ENCODE peak calls at places on chromosomes 6 and 20, in seven cellular contexts. O is PC-9, A is fibroblast of pulmonary artery, Z is stomach, H is lung, D is coronary artery, C is IMR-90. W is an unnamed sample.

GRCh38 chr20:51525241-51526104 is 17.0 kb downstream of the NFATC2 start:
- DNase-seq in O (no peak), A (no peak), Z (no peak), H (no peak), D (no peak), C (no peak), W (no peak)

GRCh38 chr6:17863971-17864754 is 123.3 kb downstream of the KIF13A start:
- DNase-seq in O (peak), A (peak), Z (no peak), H (no peak), D (no peak), C (peak), W (peak)

GRCh38 chr20:46051556-46052323 is 22.7 kb downstream of the SLC12A5 start:
- DNase-seq in O (no peak), A (no peak), Z (no peak), H (no peak), D (peak), C (peak), W (no peak)

GRCh38 chr6:329888-330691 is 37.8 kb downstream of the DUSP22 start:
- DNase-seq in O (no peak), A (no peak), Z (no peak), H (no peak), D (peak), C (peak), W (peak)

GRCh38 chr6:160297310-160297709 is 38.7 kb upstream of the SLC22A2 start:
- DNase-seq in O (no peak), A (no peak), Z (no peak), H (no peak), D (no peak), C (no peak), W (no peak)

GRCh38 chr20:25280574-25281535 is 33.0 kb downstream of the PYGB start:
- DNase-seq in O (no peak), A (no peak), Z (peak), H (no peak), D (no peak), C (no peak), W (no peak)

GRCh38 chr6:155448823-155449789 is 6.5 kb downstream of the NOX3 start:
- DNase-seq in O (no peak), A (no peak), Z (no peak), H (no peak), D (no peak), C (no peak), W (no peak)

GRCh38 chr6:4668271-4669179 is 107.7 kb upstream of the CDYL start:
- DNase-seq in O (no peak), A (no peak), Z (no peak), H (no peak), D (no peak), C (peak), W (no peak)

GRCh38 chr20:13546497-13547131 is 92.1 kb downstream of the TASP1 start:
- DNase-seq in O (peak), A (peak), Z (peak), H (peak), D (no peak), C (peak), W (peak)

GRCh38 chr6:21594427-21595264 is 1.1 kb downstream of the SOX4 start:
- DNase-seq in O (peak), A (peak), Z (peak), H (peak), D (peak), C (peak), W (peak)

GRCh38 chr6:121897337-121897760 is 461.9 kb downstream of the GJA1 start:
- DNase-seq in O (no peak), A (peak), Z (no peak), H (no peak), D (no peak), C (peak), W (no peak)

GRCh38 chr20:57921701-57922482 is 212.1 kb upstream of the PMEPA1 start:
- DNase-seq in O (no peak), A (no peak), Z (no peak), H (no peak), D (no peak), C (no peak), W (no peak)

GRCh38 chr6:15088904-15089568 is 156.8 kb upstream of the JARID2 start:
- DNase-seq in O (no peak), A (no peak), Z (no peak), H (no peak), D (no peak), C (no peak), W (no peak)

GRCh38 chr6:17035257-17035757 is 66.5 kb upstream of the STMND1 start:
- DNase-seq in O (no peak), A (no peak), Z (no peak), H (no peak), D (no peak), C (no peak), W (no peak)

GRCh38 chr20:2771631-2772080 is 28.8 kb downstream of the CPXM1 start:
- DNase-seq in O (no peak), A (peak), Z (no peak), H (no peak), D (no peak), C (peak), W (no peak)

GRCh38 chr6:16438677-16439615 is 200.6 kb downstream of the GMPR start:
- DNase-seq in O (peak), A (peak), Z (no peak), H (no peak), D (no peak), C (peak), W (peak)

GRCh38 chr6:25118038-25118437 is 161.1 kb upstream of the CARMIL1 start:
- DNase-seq in O (no peak), A (no peak), Z (no peak), H (no peak), D (no peak), C (no peak), W (no peak)

GRCh38 chr6:99933129-99933528 is 60.9 kb downstream of the MCHR2 start:
- DNase-seq in O (no peak), A (peak), Z (no peak), H (no peak), D (no peak), C (peak), W (peak)

GRCh38 chr6:33075208-33075567 is 602 bp upstream of the HLA-DPB1 start:
- DNase-seq in O (no peak), A (no peak), Z (no peak), H (no peak), D (no peak), C (no peak), W (no peak)

GRCh38 chr6:66153247-66153646 is 446.2 kb upstream of the EYS start:
- DNase-seq in O (no peak), A (no peak), Z (no peak), H (no peak), D (no peak), C (no peak), W (no peak)

GRCh38 chr6:57013501-57013900 is 33.0 kb upstream of the KIAA1586 start:
- DNase-seq in O (peak), A (peak), Z (no peak), H (no peak), D (no peak), C (peak), W (peak)

GRCh38 chr6:144544266-144544830 is 259.2 kb downstream of the UTRN start:
- DNase-seq in O (no peak), A (no peak), Z (no peak), H (no peak), D (no peak), C (no peak), W (no peak)

GRCh38 chr6:38508894-38509293 is 130.8 kb downstream of the BTBD9 start:
- DNase-seq in O (peak), A (peak), Z (no peak), H (no peak), D (no peak), C (peak), W (no peak)

GRCh38 chr6:150070236-150070860 is 1.4 kb upstream of the ULBP3 start:
- DNase-seq in O (peak), A (no peak), Z (no peak), H (no peak), D (peak), C (no peak), W (no peak)

GRCh38 chr20:32574296-32575226 is 10.6 kb downstream of the NOL4L start:
- DNase-seq in O (peak), A (peak), Z (no peak), H (peak), D (no peak), C (peak), W (peak)

DNA sequence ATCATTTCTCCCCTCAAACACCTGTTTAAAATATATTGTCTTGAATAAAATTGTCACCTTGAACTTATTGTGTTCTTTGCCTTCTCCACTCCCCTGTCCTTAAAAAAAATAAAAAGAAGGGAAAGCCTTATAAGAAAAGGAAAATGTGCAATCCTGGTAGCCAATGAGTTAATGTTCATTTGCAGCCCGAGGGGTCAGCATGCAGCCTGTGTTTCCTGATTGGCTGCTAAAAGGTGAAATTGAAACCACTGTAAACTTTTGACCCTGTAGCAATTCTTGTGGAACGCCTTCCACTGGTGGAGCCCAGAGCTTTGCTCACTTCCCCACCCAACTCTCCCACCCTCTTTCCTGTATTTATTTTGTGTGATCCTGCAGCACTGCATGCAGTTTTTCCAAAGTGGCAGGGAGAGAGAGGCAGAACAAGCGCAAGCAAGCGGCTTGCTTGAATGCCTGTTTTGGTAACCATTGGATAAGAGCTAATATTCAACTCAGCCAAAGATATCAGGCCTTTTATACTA is 74.9 kb downstream of the NCOA3 start:
- DNase-seq in O (peak), A (peak), Z (peak), H (peak), D (no peak), C (peak), W (peak)
- H3K4me3 ChIP-seq in O (peak), A (peak), Z (peak), H (no peak), D (peak), C (no peak), W (no peak)

GRCh38 chr6:170151235-170152110 is 139.4 kb downstream of the DLL1 start:
- DNase-seq in O (no peak), A (no peak), Z (no peak), H (no peak), D (no peak), C (no peak), W (no peak)
- H3K4me3 ChIP-seq in O (no peak), A (no peak), Z (no peak), H (no peak), D (peak), C (no peak), W (no peak)

GRCh38 chr6:2782356-2782708 is 17.1 kb downstream of the WRNIP1 start:
- DNase-seq in O (no peak), A (no peak), Z (no peak), H (no peak), D (no peak), C (no peak), W (no peak)
- H3K4me3 ChIP-seq in O (no peak), A (no peak), Z (no peak), H (no peak), D (no peak), C (no peak), W (no peak)

GRCh38 chr6:37259191-37259590 is 1.2 kb upstream of the TMEM217 start:
- DNase-seq in O (no peak), A (no peak), Z (no peak), H (no peak), D (no peak), C (peak), W (no peak)
- H3K4me3 ChIP-seq in O (peak), A (peak), Z (peak), H (no peak), D (no peak), C (no peak), W (peak)

GRCh38 chr6:7114744-7115451 is 7.1 kb downstream of the RREB1 start:
- DNase-seq in O (no peak), A (no peak), Z (no peak), H (no peak), D (no peak), C (no peak), W (no peak)
- H3K4me3 ChIP-seq in O (no peak), A (no peak), Z (no peak), H (no peak), D (no peak), C (no peak), W (no peak)

W was measured in foreskin fibroblast.